ENCODE peak calls at places on chromosome 14, in eight cellular contexts. J is mammary epithelial cell; O is CD4-positive, CD25-positive, alpha-beta regulatory T cell; C is CD8-positive, alpha-beta T cell; Y is neural progenitor cell; D is testis; Q is DND-41; B is cardiac muscle cell. N is an unnamed sample.

GRCh38 chr14:100142073-100143040 is 17.1 kb downstream of the DEGS2 start:
- DNase-seq in Q (no peak), D (peak; percentile 57), B (peak; percentile 53), Y (no peak), O (no peak), J (no peak), C (no peak), N (no peak)

GRCh38 chr14:91354979-91355685 is 62.5 kb downstream of the CCDC88C start:
- DNase-seq in C (no peak), Q (no peak), Y (peak; percentile 64), D (no peak), O (no peak), B (no peak), J (no peak), N (no peak)

GRCh38 chr14:77342726-77343397 is 22.0 kb downstream of the GSTZ1 start:
- DNase-seq in B (no peak), D (no peak), Q (no peak), C (no peak), J (no peak), Y (no peak), O (no peak), N (no peak)

GRCh38 chr14:85587152-85587697 is 57.3 kb downstream of the FLRT2 start:
- DNase-seq in B (peak; percentile 58), O (no peak), Q (peak; percentile 54), Y (no peak), D (no peak), C (no peak), J (peak; percentile 72), N (peak; percentile 72)

GRCh38 chr14:101980700-101981099 is 16.3 kb downstream of the DYNC1H1 start:
- DNase-seq in C (no peak), J (peak; percentile 98), Y (no peak), D (peak; percentile 40), B (peak; percentile 98), O (no peak), Q (no peak), N (peak; percentile 86)

GRCh38 chr14:89455412-89455811 is 38.4 kb upstream of the FOXN3 start:
- DNase-seq in D (peak; percentile 65), J (no peak), Q (no peak), C (no peak), B (peak; percentile 25), O (no peak), Y (peak; percentile 13), N (no peak)

GRCh38 chr14:96139879-96140278 is 64.8 kb upstream of the BDKRB2 start:
- DNase-seq in J (peak; percentile 27), D (no peak), Y (no peak), C (no peak), Q (no peak), O (no peak), B (no peak), N (no peak)

GRCh38 chr14:35416108-35416750 is 11.7 kb upstream of the NFKBIA start:
- DNase-seq in J (no peak), C (peak; percentile 43), Y (no peak), B (no peak), O (peak; percentile 24), Q (peak; percentile 49), D (no peak), N (no peak)

GRCh38 chr14:93036652-93037341 is 78.9 kb downstream of the ITPK1 start:
- DNase-seq in O (no peak), Q (no peak), J (no peak), B (peak; percentile 70), Y (peak; percentile 80), C (no peak), D (peak; percentile 72), N (no peak)

GRCh38 chr14:100406505-100407131 is 83.5 kb downstream of the SLC25A47 start:
- DNase-seq in Y (no peak), D (no peak), Q (peak; percentile 94), B (no peak), J (peak; percentile 65), O (peak; percentile 86), C (peak; percentile 15), N (no peak)

GRCh38 chr14:31966896-31967668 is 110.0 kb upstream of the ARHGAP5 start:
- DNase-seq in C (no peak), D (no peak), O (no peak), J (no peak), B (no peak), Y (no peak), Q (no peak), N (no peak)
- H3K27me3 ChIP-seq in C (no peaks in the 10 kb centered on the region), D (no peaks in the 10 kb centered on the region), O (no peaks in the 10 kb centered on the region), J (no peaks in the 10 kb centered on the region), B (no peaks in the 10 kb centered on the region), Y (no peaks in the 10 kb centered on the region), Q (no peaks in the 10 kb centered on the region), N (no peaks in the 10 kb centered on the region)

GRCh38 chr14:75280831-75281690 is 2.4 kb downstream of the FOS start:
- DNase-seq in O (no peak), Q (no peak), C (no peak), D (no peak), Y (no peak), J (peak; percentile 14), B (peak; percentile 70), N (no peak)
- H3K4me3 ChIP-seq in O (peak overlapping the region; percentile 87), Q (no peak overlapping the region), C (no peak overlapping the region), D (peak overlapping the region; percentile 86), Y (no peak overlapping the region), J (peak overlapping the region; percentile 66), B (no peak overlapping the region), N (no peak overlapping the region)

DNA sequence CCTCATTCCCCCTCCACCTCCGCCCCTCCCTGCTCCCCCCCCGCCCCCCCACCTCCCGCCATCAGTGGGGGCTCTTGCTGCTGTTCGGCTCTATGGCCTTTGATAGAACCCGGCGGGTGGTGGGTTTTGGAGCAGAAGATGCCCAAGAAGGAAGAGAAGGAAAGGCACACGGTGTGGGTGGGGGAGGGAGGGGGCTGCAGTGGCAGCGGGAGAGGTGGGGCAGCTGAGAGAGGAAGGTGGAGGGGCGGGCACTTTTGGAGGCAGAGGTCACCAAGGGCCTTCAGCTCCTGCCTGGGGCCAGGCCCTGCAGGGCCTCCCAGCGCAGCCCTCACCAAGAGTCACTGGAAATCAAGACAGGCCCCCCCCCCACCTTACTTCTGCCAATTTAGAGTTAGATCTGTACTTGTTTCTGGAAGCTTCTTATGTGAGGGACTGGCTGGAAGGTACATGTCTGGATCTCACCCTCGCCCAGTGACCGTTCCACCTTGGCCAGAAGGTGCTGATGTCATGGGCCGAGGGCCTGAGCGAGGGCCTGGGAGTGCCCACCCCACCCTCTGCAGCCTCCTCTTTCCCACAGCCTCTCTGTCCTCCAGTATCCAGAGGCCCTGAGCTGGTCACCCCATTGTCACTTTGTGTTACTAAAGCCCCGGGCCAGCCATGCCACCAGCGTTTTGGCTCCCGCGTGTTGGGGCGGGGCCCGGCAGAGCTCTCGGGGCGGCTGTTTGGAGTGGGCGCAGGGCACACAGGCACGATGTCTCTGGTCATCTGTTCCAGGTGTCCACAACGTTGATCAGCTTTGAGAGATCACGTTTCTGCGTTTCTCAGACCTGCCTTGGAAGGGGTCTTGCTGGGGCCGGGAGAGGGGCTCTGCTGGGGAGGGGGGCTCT is 153.9 kb downstream of the KIF26A start:
- DNase-seq in J (no peak), O (no peak), D (no peak), Q (no peak), B (no peak), C (no peak), Y (no peak), N (no peak)
- H3K9me3 ChIP-seq in J (peaks cover 48% of the 10 kb centered on the region), O (no peaks in the 10 kb centered on the region), D (no peaks in the 10 kb centered on the region), Q (peaks cover 9% of the 10 kb centered on the region), B (no peaks in the 10 kb centered on the region), C (no peaks in the 10 kb centered on the region), Y (no peaks in the 10 kb centered on the region), N (no peaks in the 10 kb centered on the region)

DNA sequence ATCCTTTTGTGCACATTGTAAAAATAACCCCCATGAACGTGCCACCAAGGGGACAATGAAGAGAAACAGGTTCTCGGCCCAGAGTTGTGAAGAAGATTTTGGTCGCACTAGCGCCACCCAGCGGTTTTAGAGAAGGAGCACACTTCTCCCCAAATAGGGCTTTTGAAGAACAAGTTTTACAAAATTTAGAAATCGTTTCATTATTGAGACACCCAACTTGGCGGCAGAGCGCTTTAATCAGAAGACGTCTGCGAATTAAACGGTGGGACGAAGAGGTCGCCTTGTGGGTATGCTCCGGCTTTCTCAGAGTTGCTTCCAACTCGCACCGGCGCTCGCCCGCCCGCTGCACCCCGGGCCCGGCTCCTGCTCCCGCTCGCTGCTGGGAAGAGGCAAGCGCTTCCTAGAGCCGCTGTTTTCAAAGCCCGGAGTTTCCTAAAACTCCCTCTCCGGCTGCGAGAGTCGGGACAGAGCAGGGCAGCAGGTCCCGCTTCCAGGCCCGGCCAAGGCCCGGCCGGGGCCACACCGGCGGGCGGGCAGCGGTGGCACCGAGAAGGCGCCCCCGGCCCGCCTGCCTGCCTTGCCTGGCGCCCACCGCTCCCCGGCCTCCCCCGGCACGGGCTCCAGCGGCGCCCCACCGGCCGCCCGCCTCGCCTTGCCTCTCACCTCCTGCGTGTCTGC is 672 bp downstream of the FOXA1 start:
- DNase-seq in D (peak; percentile 87), J (peak; percentile 74), Q (no peak), Y (peak; percentile 91), C (no peak), O (peak; percentile 73), B (peak; percentile 84), N (peak; percentile 51)
- H3K27me3 ChIP-seq in D (peaks cover 14% of the 10 kb centered on the region), J (peaks cover 38% of the 10 kb centered on the region), Q (no peaks in the 10 kb centered on the region), Y (peaks cover 100% of the 10 kb centered on the region), C (peaks cover 42% of the 10 kb centered on the region), O (peaks cover 50% of the 10 kb centered on the region), B (peaks cover 99% of the 10 kb centered on the region), N (no peaks in the 10 kb centered on the region)